ENCODE peak calls at places on chromosome 10, in five cellular contexts. J, Y, U, Z and I are unnamed samples.
A peak's percentile ranks its signal among the peaks of the same experiment; 100 is the strongest.

GRCh38 chr10:8360814-8361509 is 306.5 kb downstream of the GATA3 start:
- DNase-seq in Y (no peak), Z (no peak), J (no peak), U (no peak), I (no peak)

GRCh38 chr10:12466701-12467100 is 117.4 kb downstream of the CAMK1D start:
- DNase-seq in U (no peak), Z (no peak), J (no peak), Y (no peak), I (no peak)

GRCh38 chr10:17787087-17787942 is 21.8 kb upstream of the MRC1 start:
- DNase-seq in J (peak; percentile 84), Y (no peak), U (peak; percentile 32), Z (no peak), I (no peak)

GRCh38 chr10:101840102-101840684 is 3.4 kb downstream of the KCNIP2 start:
- DNase-seq in Z (peak; percentile 40), J (no peak), U (peak; percentile 40), Y (peak; percentile 62), I (peak; percentile 70)

GRCh38 chr10:123804716-123805115 is 86.9 kb downstream of the CPXM2 start:
- DNase-seq in U (no peak), Z (no peak), J (peak; percentile 24), Y (no peak), I (no peak)

GRCh38 chr10:4687397-4687796 is 138.6 kb upstream of the AKR1E2 start:
- DNase-seq in U (no peak), Z (no peak), J (no peak), Y (no peak), I (no peak)

GRCh38 chr10:47335906-47336305 is 12.3 kb upstream of the RBP3 start:
- DNase-seq in Z (no peak), U (no peak), J (no peak), Y (no peak), I (no peak)

GRCh38 chr10:124106241-124106905 is 13.0 kb upstream of the CHST15 start:
- DNase-seq in U (peak; percentile 50), Y (no peak), J (peak; percentile 80), Z (peak; percentile 75), I (no peak)

GRCh38 chr10:92590623-92591549 is 2.0 kb upstream of the KIF11 start:
- DNase-seq in U (peak; percentile 47), Y (peak; percentile 57), Z (peak; percentile 55), J (peak; percentile 51), I (peak; percentile 71)

GRCh38 chr10:99870051-99870730 is 87.8 kb downstream of the ABCC2 start:
- DNase-seq in Y (no peak), U (no peak), Z (no peak), J (no peak), I (no peak)

GRCh38 chr10:9853405-9854010 is 1164.2 kb upstream of the CELF2 start:
- DNase-seq in J (no peak), Y (peak; percentile 19), U (no peak), Z (no peak), I (no peak)

GRCh38 chr10:68330852-68331454 is 911 bp upstream of the HNRNPH3 start:
- DNase-seq in Z (no peak), Y (peak; percentile 66), U (no peak), J (no peak), I (peak; percentile 29)

GRCh38 chr10:484925-485661 is 204.4 kb downstream of the DIP2C start:
- DNase-seq in U (no peak), Z (no peak), Y (no peak), J (no peak), I (peak; percentile 26)

GRCh38 chr10:4590807-4591206 is 235.2 kb upstream of the AKR1E2 start:
- DNase-seq in Z (no peak), Y (no peak), U (no peak), J (no peak), I (no peak)

GRCh38 chr10:35872666-35873065 is 230.6 kb upstream of the FZD8 start:
- DNase-seq in Z (no peak), U (no peak), J (no peak), Y (no peak), I (no peak)